ENCODE peak calls at places on chromosomes 5 and 9, in nine cellular contexts. L, F, M, S, Y, G, J, P and O are unnamed samples. For H3K27me3, the result is how much of the 10 kb centered on the place peaks cover.

GRCh38 chr9:6218099-6218502 is 2.5 kb downstream of the IL33 start:
- DNase-seq in L (no peak), J (no peak), P (no peak), Y (no peak), S (no peak), M (peak), F (peak), G (no peak), O (no peak)

GRCh38 chr5:127702434-127702833 is 757 bp upstream of the CCDC192 start:
- DNase-seq in P (no peak), F (no peak), S (no peak), L (no peak), Y (no peak), G (no peak), M (no peak), J (no peak), O (no peak)

GRCh38 chr5:1228121-1228520 is 2.9 kb downstream of the SLC6A18 start:
- DNase-seq in L (no peak), P (no peak), Y (no peak), F (no peak), S (no peak), M (no peak), J (no peak), G (no peak), O (no peak)

GRCh38 chr5:99032234-99033013 is 103.6 kb upstream of the CHD1 start:
- DNase-seq in J (no peak), L (no peak), P (no peak), G (peak), F (peak), Y (no peak), S (no peak), M (peak), O (no peak)

GRCh38 chr5:15502208-15502607 is 2.2 kb downstream of the FBXL7 start:
- DNase-seq in M (no peak), F (no peak), S (no peak), P (no peak), L (no peak), Y (no peak), J (no peak), G (no peak), O (no peak)

GRCh38 chr5:130109152-130109551 is 204.9 kb downstream of the CHSY3 start:
- DNase-seq in Y (no peak), J (no peak), M (peak), P (no peak), F (peak), G (no peak), S (no peak), L (no peak), O (peak)

GRCh38 chr9:85402541-85402940 is 339.2 kb downstream of the AGTPBP1 start:
- DNase-seq in P (no peak), G (no peak), Y (no peak), M (no peak), L (no peak), F (no peak), J (no peak), S (no peak), O (no peak)

GRCh38 chr5:38420691-38421395 is 135.6 kb downstream of the LIFR start:
- DNase-seq in M (peak), J (peak), L (no peak), P (no peak), Y (no peak), F (peak), S (no peak), G (peak), O (no peak)

GRCh38 chr9:131697097-131697496 is 42.8 kb downstream of the RAPGEF1 start:
- DNase-seq in G (no peak), M (peak), J (peak), F (no peak), L (no peak), Y (no peak), P (no peak), S (no peak), O (no peak)

GRCh38 chr5:72387985-72388384 is 67.8 kb downstream of the PTCD2 start:
- DNase-seq in Y (no peak), F (peak), M (no peak), S (no peak), L (no peak), J (no peak), G (no peak), P (no peak), O (no peak)

GRCh38 chr9:69085523-69086283 is 50.2 kb downstream of the FXN start:
- DNase-seq in L (no peak), S (no peak), M (peak), G (no peak), F (no peak), J (no peak), Y (no peak), P (no peak), O (no peak)

GRCh38 chr9:91043041-91043740 is 241.6 kb downstream of the SYK start:
- DNase-seq in P (no peak), G (no peak), Y (no peak), J (no peak), M (no peak), L (peak), S (no peak), F (no peak), O (no peak)

GRCh38 chr9:97109194-97109811 is 70.4 kb upstream of the CTSV start:
- DNase-seq in M (peak), G (no peak), J (no peak), L (no peak), F (peak), P (no peak), Y (no peak), S (no peak), O (no peak)

GRCh38 chr9:128160603-128160987 is 530 bp downstream of the BBLN start:
- DNase-seq in S (peak), G (no peak), F (no peak), J (no peak), P (no peak), Y (no peak), M (peak), L (no peak), O (peak)

GRCh38 chr9:73152445-73152844 is 780 bp downstream of the ANXA1 start:
- DNase-seq in M (peak), S (no peak), P (no peak), Y (no peak), F (peak), J (no peak), L (no peak), G (no peak), O (no peak)

GRCh38 chr5:23136958-23137357 is 283.8 kb upstream of the CDH12 start:
- DNase-seq in G (no peak), Y (no peak), P (no peak), J (no peak), S (no peak), L (no peak), F (no peak), M (no peak), O (no peak)

GRCh38 chr5:160751297-160751696 is 100.7 kb downstream of the ATP10B start:
- DNase-seq in J (no peak), M (no peak), G (no peak), L (no peak), S (no peak), F (no peak), P (no peak), Y (no peak), O (no peak)

GRCh38 chr5:92979716-92980115 is 601.3 kb downstream of the NR2F1-AS1 start:
- DNase-seq in L (no peak), F (no peak), J (no peak), P (no peak), G (no peak), M (no peak), S (no peak), Y (no peak), O (no peak)

GRCh38 chr9:86099695-86100364 is 472 bp upstream of the GOLM1 start:
- DNase-seq in S (no peak), F (peak), G (no peak), L (peak), Y (no peak), J (peak), M (peak), P (peak), O (no peak)

GRCh38 chr9:70405808-70406445 is 8.5 kb downstream of the KLF9 start:
- DNase-seq in P (no peak), S (no peak), Y (no peak), F (no peak), M (peak), J (no peak), L (no peak), G (no peak), O (no peak)

DNA sequence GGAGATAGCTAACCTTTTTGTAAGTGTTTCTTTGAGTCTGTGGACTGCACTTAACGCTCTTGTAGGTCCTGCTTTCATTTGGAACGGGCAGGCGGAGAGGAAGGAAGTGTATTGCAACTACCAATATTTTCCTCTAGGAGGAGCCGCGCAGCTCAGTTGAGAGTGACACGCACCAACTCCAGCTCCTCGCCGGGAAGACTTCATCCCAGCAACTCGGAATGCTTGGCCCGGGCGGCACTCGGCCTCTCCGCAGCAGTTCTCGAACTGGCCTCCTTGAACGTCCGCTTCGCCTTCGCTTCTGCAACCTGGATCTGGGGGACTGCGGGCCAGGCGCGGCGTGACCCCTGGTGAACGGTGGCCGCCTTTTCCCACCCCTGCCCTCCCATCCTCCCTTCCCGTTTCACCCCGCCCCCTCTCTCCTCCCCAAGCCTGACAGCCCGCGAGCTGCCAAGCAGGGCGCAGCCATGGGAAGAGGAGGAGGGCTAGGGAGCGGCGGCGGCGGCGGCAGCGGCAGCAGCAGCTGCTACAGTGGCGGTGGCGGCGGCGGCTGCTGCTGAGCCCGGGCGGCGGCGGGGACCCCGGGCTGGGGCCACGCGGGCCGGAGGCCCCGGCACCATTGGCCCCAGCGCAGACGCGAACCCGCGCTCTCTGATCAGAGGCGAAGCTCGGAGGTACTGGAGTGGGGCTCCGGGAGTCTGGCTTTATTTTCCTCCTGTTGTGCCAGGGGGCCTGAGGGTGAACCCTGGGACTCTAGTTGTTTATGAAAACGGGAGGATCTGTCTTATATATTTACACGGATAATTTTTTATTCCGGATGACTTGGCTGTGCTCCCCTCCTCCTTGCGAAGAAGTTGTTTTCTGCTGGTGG is at the start of gene GHR:
- DNase-seq in Y (no peak), S (no peak), J (peak), L (peak), F (peak), G (peak), P (peak), M (peak), O (no peak)
- H3K27me3 ChIP-seq in Y (under half), S (under half), J (under half), L (under half), F (under half), G (under half), P (under half), M (under half), O (under half)

GRCh38 chr9:38017885-38018186 is 51.2 kb downstream of the SHB start:
- DNase-seq in M (no peak), J (no peak), G (no peak), S (no peak), L (no peak), F (no peak), Y (no peak), P (no peak), O (no peak)

GRCh38 chr9:38019731-38020130 is 49.3 kb downstream of the SHB start:
- DNase-seq in Y (no peak), P (no peak), L (no peak), S (no peak), F (no peak), M (no peak), G (no peak), J (no peak), O (no peak)

GRCh38 chr9:38020251-38021076 is 48.6 kb downstream of the SHB start:
- DNase-seq in F (no peak), L (no peak), S (no peak), G (no peak), P (no peak), J (no peak), M (no peak), Y (no peak), O (no peak)

GRCh38 chr9:38018230-38018963 is 50.6 kb downstream of the SHB start:
- DNase-seq in S (no peak), F (no peak), J (no peak), L (no peak), M (no peak), G (no peak), P (no peak), Y (no peak), O (no peak)

DNA sequence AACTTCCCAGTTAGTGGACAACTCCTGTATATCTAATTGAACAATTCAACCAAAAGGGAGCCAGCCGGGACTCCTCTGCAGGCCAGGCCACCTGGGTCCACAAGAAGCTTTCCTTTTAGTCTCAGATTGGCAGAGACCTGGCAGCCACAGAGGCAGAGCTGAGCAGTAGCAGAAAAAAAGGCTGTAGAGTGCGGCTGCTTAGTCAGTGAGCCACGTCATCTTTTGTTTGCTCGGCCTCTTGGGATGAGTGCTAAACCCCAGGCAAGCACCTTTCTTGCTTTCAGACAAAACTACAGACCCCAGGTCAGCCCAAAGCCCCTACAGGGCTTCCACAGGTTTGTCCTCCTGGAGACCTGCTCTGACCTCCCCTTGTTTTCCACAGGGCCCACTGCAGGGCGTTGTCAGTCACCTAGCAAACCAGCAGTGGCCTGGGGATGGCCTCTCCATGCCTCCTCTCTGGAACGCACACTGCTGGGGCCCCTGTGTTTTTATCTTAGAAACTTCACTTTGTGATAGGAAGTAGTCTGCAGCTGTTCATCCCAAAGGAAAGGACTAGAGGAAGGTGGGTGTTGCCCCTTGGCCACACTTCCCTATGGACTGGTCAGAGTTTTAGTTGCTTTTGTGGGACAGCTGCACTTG is 49.9 kb downstream of the SHB start:
- DNase-seq in P (no peak), L (no peak), M (no peak), Y (no peak), J (no peak), S (no peak), F (peak), G (no peak), O (no peak)
- H3K4me3 ChIP-seq in P (no peak), L (no peak), M (no peak), Y (no peak), J (no peak), S (no peak), F (peak), G (no peak), O (no peak)

GRCh38 chr9:130670644-130671043 is 6.2 kb downstream of the PRDM12 start:
- DNase-seq in J (no peak), M (no peak), Y (no peak), P (no peak), F (no peak), S (no peak), G (no peak), L (no peak), O (no peak)

GRCh38 chr9:130668196-130668595 is 3.8 kb downstream of the PRDM12 start:
- DNase-seq in Y (no peak), M (no peak), F (no peak), S (no peak), J (no peak), G (no peak), P (no peak), L (no peak), O (no peak)

GRCh38 chr9:130667117-130667430 is 2.7 kb downstream of the PRDM12 start:
- DNase-seq in J (no peak), F (peak), L (no peak), P (no peak), Y (no peak), S (no peak), M (no peak), G (no peak), O (no peak)

GRCh38 chr9:130669965-130670364 is 5.6 kb downstream of the PRDM12 start:
- DNase-seq in M (no peak), G (no peak), S (no peak), F (no peak), P (no peak), J (no peak), L (no peak), Y (no peak), O (no peak)

DNA sequence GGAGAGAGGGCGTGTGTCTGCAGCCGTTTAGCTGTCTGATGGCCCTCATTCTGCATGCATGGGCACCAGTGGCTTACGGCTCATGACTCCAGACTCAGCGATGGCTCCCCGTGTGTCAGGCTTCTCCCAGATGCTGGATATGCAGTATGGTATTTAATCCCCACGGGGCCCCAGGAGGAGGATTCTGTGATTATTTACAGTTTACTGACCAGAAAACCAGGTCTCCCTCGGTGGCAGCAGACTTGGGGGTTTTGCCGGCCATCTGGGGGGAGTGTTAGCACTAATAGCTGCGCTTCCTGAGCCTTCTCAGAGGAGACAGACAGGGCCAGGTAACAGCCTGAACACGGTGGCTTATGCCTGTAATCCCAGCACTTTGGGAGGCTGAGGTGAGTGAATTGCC is 4.3 kb downstream of the PRDM12 start:
- DNase-seq in S (no peak), J (no peak), M (no peak), P (no peak), F (no peak), Y (no peak), L (no peak), G (no peak), O (no peak)
- H3K27me3 ChIP-seq in S (under half), J (under half), M (half or more), P (under half), F (under half), Y (under half), L (under half), G (half or more), O (under half)

DNA sequence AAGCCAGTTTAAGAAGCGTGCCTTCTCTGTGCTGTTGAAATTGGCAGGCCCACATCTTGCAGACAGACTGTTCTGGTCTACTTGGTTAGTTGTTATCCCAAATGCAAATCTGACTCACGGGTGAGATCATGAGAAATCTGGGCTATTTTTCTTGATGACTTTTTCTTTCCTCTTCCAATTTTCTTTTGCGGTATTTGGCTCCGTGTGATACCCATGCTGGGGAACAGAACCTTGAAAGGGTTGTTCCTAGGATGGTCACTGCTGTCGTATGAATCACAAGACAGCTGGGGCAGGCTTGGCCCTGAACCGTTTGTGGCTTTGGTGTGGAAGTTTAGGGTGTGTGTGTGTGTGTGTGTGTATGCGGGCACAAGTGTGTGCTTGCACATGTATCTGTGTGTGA is 24.6 kb downstream of the PDZD2 start:
- DNase-seq in L (no peak), S (no peak), M (no peak), J (no peak), Y (no peak), G (no peak), F (peak), P (no peak), O (no peak)
- H3K4me3 ChIP-seq in L (no peak), S (no peak), M (no peak), J (no peak), Y (no peak), G (no peak), F (no peak), P (no peak), O (no peak)

DNA sequence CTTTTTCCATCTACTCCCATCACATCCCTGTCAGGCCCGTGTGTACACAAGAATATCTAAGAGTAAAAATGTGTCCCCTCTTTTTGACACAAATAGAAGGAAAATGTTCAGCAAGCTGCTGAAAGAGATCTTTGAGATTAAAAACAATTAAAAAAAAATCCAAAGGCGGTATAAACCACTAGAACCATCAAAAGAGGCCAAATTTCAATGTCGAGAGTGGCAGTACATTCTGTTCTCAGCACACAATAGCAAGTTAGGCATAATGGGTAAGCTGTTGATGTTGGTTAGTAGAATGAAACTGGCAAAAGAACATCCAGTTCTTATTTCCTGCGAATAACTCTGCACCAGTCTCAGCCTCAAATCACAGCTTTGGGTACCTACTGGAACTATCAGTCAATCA is 95.2 kb upstream of the IL7R start:
- DNase-seq in J (no peak), M (no peak), F (no peak), Y (no peak), P (no peak), S (no peak), L (no peak), G (no peak), O (no peak)
- H3K27me3 ChIP-seq in J (under half), M (half or more), F (under half), Y (under half), P (under half), S (under half), L (under half), G (under half), O (under half)

DNA sequence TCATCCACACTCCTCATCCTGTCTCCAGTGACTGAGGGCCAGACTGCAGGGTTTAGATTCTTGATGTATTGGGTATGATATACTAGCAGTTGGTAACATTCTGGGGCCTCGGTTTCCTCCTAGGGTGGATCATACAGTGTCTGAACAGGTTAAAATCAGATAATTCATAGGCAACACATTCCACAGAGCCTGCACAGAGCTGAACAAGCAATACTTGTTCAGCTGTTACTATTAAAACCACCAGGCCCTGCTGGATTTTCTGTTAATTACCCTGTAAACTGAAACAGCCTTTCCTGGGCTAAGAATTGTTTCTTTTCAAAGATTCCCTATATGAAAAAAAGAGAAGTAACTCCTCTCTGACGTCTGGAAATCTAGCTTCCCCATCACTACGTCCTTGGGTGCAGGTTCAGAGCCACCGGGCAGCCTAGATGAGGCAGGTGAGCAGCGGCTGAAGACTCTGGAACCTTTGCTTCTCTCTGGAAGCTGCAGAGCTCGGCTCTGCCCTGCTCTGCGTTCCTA is 1313.5 kb upstream of the WWC1 start:
- DNase-seq in F (no peak), Y (no peak), G (no peak), P (no peak), S (no peak), J (no peak), M (no peak), L (no peak), O (no peak)
- H3K4me3 ChIP-seq in F (no peak), Y (peak), G (peak), P (peak), S (no peak), J (peak), M (peak), L (peak), O (no peak)